ENCODE peak calls at places on chromosomes 5 and 9, in seven cellular contexts. Q is mesenchymal stem cell; H is fibroblast of pulmonary artery; G is AG04449; K is CD8-positive, alpha-beta T cell; D is H1; V is iPS DF 6.9. P is an unnamed sample.

GRCh38 chr5:55546991-55547390 is 12.2 kb upstream of the PLPP1 start:
- DNase-seq in K (no peak), V (no peak), H (no peak), Q (no peak), D (no peak), G (no peak), P (no peak)

GRCh38 chr5:80098951-80099350 is 63.8 kb downstream of the THBS4 start:
- DNase-seq in G (no peak), Q (no peak), H (no peak), D (no peak), K (no peak), V (no peak), P (no peak)

GRCh38 chr9:102855646-102856045 is 139.5 kb upstream of the CYLC2 start:
- DNase-seq in K (no peak), G (no peak), Q (no peak), D (no peak), V (no peak), H (peak), P (no peak)

GRCh38 chr9:72485821-72486605 is 35.4 kb upstream of the TMC1 start:
- DNase-seq in G (no peak), D (no peak), Q (peak), V (no peak), H (peak), K (no peak), P (peak)

GRCh38 chr9:91948423-91949292 is 1.4 kb downstream of the ROR2 start:
- DNase-seq in G (no peak), D (peak), V (no peak), H (peak), K (no peak), Q (peak), P (no peak)

GRCh38 chr9:126117158-126117425 is 209.5 kb upstream of the MVB12B start:
- DNase-seq in H (no peak), K (no peak), Q (no peak), V (no peak), G (no peak), D (no peak), P (no peak)

GRCh38 chr5:2898661-2899060 is 147.2 kb upstream of the IRX2 start:
- DNase-seq in H (no peak), G (no peak), Q (no peak), D (peak), V (no peak), K (no peak), P (no peak)

GRCh38 chr9:127612993-127613954 is 1.2 kb downstream of the STXBP1 start:
- DNase-seq in Q (peak), K (peak), V (no peak), H (peak), D (peak), G (no peak), P (peak)

GRCh38 chr5:173764321-173765029 is 123.7 kb upstream of the CPEB4 start:
- DNase-seq in H (peak), Q (peak), V (no peak), G (peak), D (no peak), K (no peak), P (peak)

GRCh38 chr5:112420111-112420864 is 1.2 kb upstream of the EPB41L4A start:
- DNase-seq in G (no peak), Q (peak), H (peak), K (no peak), D (peak), V (no peak), P (peak)

GRCh38 chr9:116175616-116176015 is 22.0 kb downstream of the PAPPA start:
- DNase-seq in V (no peak), K (no peak), Q (peak), D (no peak), G (no peak), H (no peak), P (peak)

GRCh38 chr5:177086918-177087706 is 397 bp downstream of the FGFR4 start:
- DNase-seq in G (no peak), Q (peak), D (peak), H (no peak), V (peak), K (peak), P (peak)

GRCh38 chr9:92467041-92467440 is 15.3 kb downstream of the ASPN start:
- DNase-seq in D (no peak), G (no peak), H (no peak), K (no peak), Q (no peak), V (no peak), P (no peak)

GRCh38 chr9:131728961-131729360 is 10.9 kb downstream of the RAPGEF1 start:
- DNase-seq in V (no peak), D (no peak), Q (no peak), K (no peak), G (no peak), H (no peak), P (no peak)

GRCh38 chr5:114018178-114018577 is 343.7 kb upstream of the KCNN2 start:
- DNase-seq in V (peak), Q (peak), G (no peak), D (no peak), K (no peak), H (no peak), P (no peak)

GRCh38 chr5:65769539-65769938 is 47.5 kb downstream of the NLN start:
- DNase-seq in K (no peak), D (no peak), H (peak), G (peak), V (no peak), Q (peak), P (peak)

GRCh38 chr9:104779946-104780539 is 16.1 kb downstream of the NIPSNAP3B start:
- DNase-seq in G (no peak), K (no peak), H (no peak), V (no peak), D (no peak), Q (no peak), P (no peak)

GRCh38 chr9:128203842-128204551 is 818 bp downstream of the DNM1 start:
- DNase-seq in D (peak), H (no peak), G (no peak), V (no peak), Q (peak), K (no peak), P (peak)

GRCh38 chr5:153659337-153659736 is 168.9 kb downstream of the GRIA1 start:
- DNase-seq in D (no peak), V (no peak), K (no peak), Q (peak), G (peak), H (peak), P (peak)

GRCh38 chr9:112696461-112696860 is 21.5 kb downstream of the INIP start:
- DNase-seq in D (no peak), Q (no peak), V (no peak), G (no peak), H (no peak), K (no peak), P (no peak)

GRCh38 chr9:84322830-84323229 is 17.7 kb downstream of the SLC28A3 start:
- DNase-seq in K (no peak), D (no peak), G (peak), Q (peak), V (no peak), H (peak), P (peak)

GRCh38 chr5:10235350-10235749 is 14.3 kb downstream of the ATPSCKMT start:
- DNase-seq in G (no peak), Q (no peak), V (no peak), H (no peak), D (no peak), K (no peak), P (peak)

DNA sequence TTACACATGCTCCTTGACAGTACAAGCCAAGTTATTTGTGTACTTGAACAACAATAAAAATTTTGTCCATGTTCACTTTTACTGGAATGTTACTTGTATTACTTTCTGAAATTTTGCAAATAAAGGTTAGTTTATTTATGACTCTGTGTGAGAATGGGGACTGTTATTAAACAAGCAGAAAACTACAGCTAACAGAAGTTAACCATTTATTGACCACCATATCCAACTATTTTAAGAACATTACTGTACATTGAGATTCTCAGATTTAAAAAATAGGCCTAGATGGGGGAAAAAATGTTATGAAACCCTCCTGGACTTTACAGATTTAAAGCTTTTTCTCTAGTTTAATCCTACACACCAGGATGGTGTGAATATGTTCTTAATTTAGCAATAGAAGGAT is 1.8 kb downstream of the SLC25A51 start:
- DNase-seq in K (no peak), V (no peak), G (no peak), Q (no peak), H (no peak), D (no peak), P (no peak)
- H3K4me3 ChIP-seq in K (no peak), V (no peak), G (no peak), Q (no peak), H (peak), D (no peak), P (no peak)

GRCh38 chr5:15499528-15500325 is at the start of gene FBXL7:
- DNase-seq in D (peak), H (peak), K (no peak), Q (peak), V (no peak), G (no peak), P (peak)

GRCh38 chr5:15501057-15501791 is 1.2 kb downstream of the FBXL7 start:
- DNase-seq in G (no peak), V (no peak), H (peak), K (no peak), Q (peak), D (peak), P (peak)

GRCh38 chr5:15506146-15506545 is 6.2 kb downstream of the FBXL7 start:
- DNase-seq in Q (no peak), G (no peak), V (no peak), D (no peak), K (no peak), H (no peak), P (no peak)

GRCh38 chr5:15500326-15500958 is 462 bp downstream of the FBXL7 start:
- DNase-seq in G (no peak), H (peak), Q (peak), D (peak), K (no peak), V (no peak), P (peak)

GRCh38 chr5:15502208-15502607 is 2.2 kb downstream of the FBXL7 start:
- DNase-seq in K (no peak), Q (peak), H (peak), D (no peak), V (no peak), G (no peak), P (peak)
- H3K4me3 ChIP-seq in K (no peak), Q (no peak), H (peak), D (peak), V (no peak), G (peak), P (peak)

DNA sequence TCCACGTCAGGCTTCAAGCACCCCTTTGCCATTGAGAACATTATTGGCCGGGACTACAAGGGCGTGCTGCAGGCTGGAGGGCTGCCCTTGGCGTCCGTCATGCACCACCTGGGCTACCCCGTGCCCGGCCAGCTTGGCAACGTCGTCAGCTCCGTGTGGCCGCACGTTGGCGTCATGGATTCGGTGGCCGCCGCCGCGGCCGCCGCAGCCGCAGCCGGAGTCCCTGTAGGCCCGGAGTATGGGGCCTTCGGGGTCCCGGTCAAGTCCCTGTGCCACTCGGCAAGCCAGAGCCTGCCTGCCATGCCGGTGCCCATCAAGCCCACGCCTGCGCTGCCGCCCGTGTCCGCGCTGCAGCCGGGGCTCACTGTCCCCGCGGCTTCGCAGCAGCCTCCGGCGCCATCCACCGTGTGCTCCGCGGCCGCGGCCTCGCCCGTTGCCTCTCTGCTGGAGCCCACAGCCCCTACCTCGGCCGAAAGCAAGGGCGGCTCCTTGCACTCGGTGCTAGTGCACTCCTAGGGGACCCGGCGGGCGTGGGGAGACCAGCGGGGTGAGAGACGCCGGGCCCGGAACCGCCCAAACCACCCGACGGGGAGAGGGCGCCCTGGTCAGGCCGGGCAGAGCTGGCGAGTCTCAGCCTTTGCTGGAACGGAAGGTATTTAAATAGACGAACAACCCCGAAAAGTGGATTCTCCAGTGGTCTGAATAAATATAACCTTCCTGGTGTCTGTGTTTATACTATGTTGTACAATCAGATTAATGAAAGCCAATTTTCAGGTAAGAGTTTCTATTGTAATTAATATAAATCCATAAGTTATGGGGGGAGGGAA is 1.2 kb downstream of the FOXB2 start:
- DNase-seq in G (no peak), V (no peak), D (peak), K (no peak), H (no peak), Q (no peak), P (no peak)
- H3K4me3 ChIP-seq in G (no peak), V (peak), D (peak), K (no peak), H (no peak), Q (no peak), P (no peak)

GRCh38 chr5:175469916-175470315 is 8.4 kb upstream of the SFXN1 start:
- DNase-seq in H (no peak), K (no peak), V (no peak), Q (no peak), D (no peak), G (no peak), P (no peak)
- H3K4me3 ChIP-seq in H (no peak), K (no peak), V (no peak), Q (no peak), D (no peak), G (no peak), P (no peak)

DNA sequence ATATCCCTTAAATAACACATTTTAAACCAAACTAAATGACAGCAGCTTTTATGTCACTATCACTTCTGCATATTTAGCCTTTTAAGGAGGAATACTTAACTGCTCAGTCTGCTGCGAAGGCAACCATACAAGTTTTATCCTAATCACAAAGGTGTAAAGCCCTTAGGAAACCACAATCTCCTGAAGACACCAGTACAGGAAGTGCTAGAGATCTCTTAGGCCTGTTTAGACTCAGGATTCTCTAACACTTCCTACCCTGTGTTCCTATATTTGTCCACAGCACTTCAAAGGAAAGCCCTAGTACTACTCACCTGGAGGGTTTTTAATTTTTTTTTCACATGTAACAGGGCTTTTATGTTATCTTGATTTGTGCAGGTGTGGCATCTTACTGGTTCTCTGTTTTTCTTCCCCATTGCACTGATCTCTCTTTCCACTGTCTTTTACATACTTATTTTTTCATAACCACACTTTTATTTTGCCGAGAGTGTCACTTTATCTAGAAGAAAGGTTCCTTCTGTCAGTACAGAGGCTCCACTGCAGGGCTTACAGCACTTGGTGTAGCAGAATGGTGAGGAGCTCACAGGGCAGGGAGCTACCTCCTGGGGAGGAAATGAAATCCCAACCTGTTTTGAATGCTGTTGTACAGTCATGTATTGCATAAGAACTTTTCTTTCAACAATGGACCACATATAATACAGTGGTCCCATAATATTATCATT is 1060.6 kb upstream of the ACO1 start:
- DNase-seq in G (no peak), H (no peak), K (no peak), D (no peak), Q (no peak), V (no peak), P (no peak)
- H3K4me3 ChIP-seq in G (no peak), H (no peak), K (peak), D (no peak), Q (no peak), V (no peak), P (no peak)

GRCh38 chr5:167642779-167643517 is 648.5 kb upstream of the WWC1 start:
- DNase-seq in H (peak), K (no peak), V (no peak), Q (peak), D (no peak), G (peak), P (peak)

GRCh38 chr5:167643616-167644015 is 647.8 kb upstream of the WWC1 start:
- DNase-seq in D (no peak), V (no peak), H (peak), Q (no peak), K (no peak), G (no peak), P (no peak)

GRCh38 chr5:167634432-167634831 is 657.0 kb upstream of the WWC1 start:
- DNase-seq in V (no peak), D (no peak), H (peak), K (no peak), Q (peak), G (peak), P (peak)

GRCh38 chr5:167639761-167640160 is 651.7 kb upstream of the WWC1 start:
- DNase-seq in K (no peak), D (no peak), H (peak), G (no peak), Q (peak), V (no peak), P (peak)

GRCh38 chr5:167639213-167639612 is 652.2 kb upstream of the WWC1 start:
- DNase-seq in H (peak), G (no peak), Q (peak), V (no peak), K (no peak), D (no peak), P (peak)
- H3K4me3 ChIP-seq in H (no peak), G (no peak), Q (no peak), V (no peak), K (no peak), D (no peak), P (no peak)

GRCh38 chr5:68685861-68686260 is 408.0 kb upstream of the SLC30A5 start:
- DNase-seq in D (no peak), G (no peak), H (no peak), K (no peak), Q (peak), V (no peak), P (no peak)

GRCh38 chr5:68683632-68684035 is 410.2 kb upstream of the SLC30A5 start:
- DNase-seq in G (peak), V (no peak), D (no peak), K (no peak), H (peak), Q (peak), P (peak)

GRCh38 chr5:68681929-68682328 is 411.9 kb upstream of the SLC30A5 start:
- DNase-seq in H (no peak), K (no peak), Q (no peak), D (no peak), G (no peak), V (no peak), P (no peak)

GRCh38 chr5:68682400-68683152 is 411.2 kb upstream of the SLC30A5 start:
- DNase-seq in G (no peak), V (no peak), Q (no peak), D (no peak), K (no peak), H (no peak), P (no peak)

DNA sequence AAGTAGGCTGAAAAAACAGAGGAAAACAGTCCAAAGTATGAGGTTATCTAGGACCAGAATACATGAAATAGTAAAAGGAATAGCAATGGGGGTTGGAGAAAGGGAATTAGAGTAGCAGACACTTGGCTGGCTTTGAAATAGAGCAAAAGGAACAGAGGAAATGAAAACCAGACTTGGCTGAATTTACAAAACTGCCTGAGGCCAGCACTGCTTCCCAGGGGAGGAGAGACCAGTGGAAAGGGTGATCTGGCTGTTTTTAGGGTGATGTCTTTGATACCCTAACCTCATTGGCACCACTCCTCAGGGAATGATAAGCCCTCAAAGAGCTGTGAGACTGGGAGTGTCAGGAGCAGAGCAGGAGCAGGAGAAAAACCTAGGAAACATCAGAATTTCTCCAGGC is 413.4 kb upstream of the SLC30A5 start:
- DNase-seq in D (no peak), V (no peak), H (no peak), K (no peak), G (no peak), Q (no peak), P (no peak)
- H3K4me3 ChIP-seq in D (no peak), V (no peak), H (no peak), K (no peak), G (no peak), Q (no peak), P (no peak)

GRCh38 chr9:31542384-31543055 is 841.9 kb upstream of the ACO1 start:
- DNase-seq in D (no peak), V (peak), H (peak), Q (peak), G (no peak), K (no peak), P (peak)
- H3K4me3 ChIP-seq in D (no peak), V (no peak), H (no peak), Q (no peak), G (no peak), K (no peak), P (no peak)

GRCh38 chr9:97500765-97501176 is 695 bp upstream of the TMOD1 start:
- DNase-seq in Q (no peak), H (no peak), D (no peak), G (no peak), K (no peak), V (no peak), P (no peak)
- H3K4me3 ChIP-seq in Q (no peak), H (no peak), D (peak), G (no peak), K (peak), V (peak), P (no peak)

GRCh38 chr5:40428129-40428528 is 251.6 kb upstream of the PTGER4 start:
- DNase-seq in V (no peak), G (no peak), D (no peak), H (peak), K (no peak), Q (peak), P (peak)
- H3K4me3 ChIP-seq in V (no peak), G (no peak), D (no peak), H (no peak), K (no peak), Q (no peak), P (no peak)

P was measured in astrocyte of the spinal cord.